ENCODE peak calls at places on chromosomes 11 and 22, in seven cellular contexts. One of them, this sample, is unnamed.

GRCh38 chr22:22887621-22888503 is at the start of gene IGLL5:
- DNase-seq in IMR-90: no peak
- DNase-seq in H1: no peak
- DNase-seq in trophoblast cell: no peak
- DNase-seq in mesenchymal stem cell: no peak
- DNase-seq in mesendoderm: no peak
- DNase-seq in neuronal stem cell: no peak
- DNase-seq in this sample: no peak

GRCh38 chr11:70263363-70263762 is 7.1 kb upstream of the PPFIA1 start:
- DNase-seq in H1: no peak
- DNase-seq in trophoblast cell: no peak
- DNase-seq in IMR-90: no peak
- DNase-seq in neuronal stem cell: no peak
- DNase-seq in mesenchymal stem cell: no peak
- DNase-seq in mesendoderm: no peak
- DNase-seq in this sample: no peak

GRCh38 chr22:40400173-40400572 is 29.8 kb downstream of the SGSM3 start:
- DNase-seq in neuronal stem cell: no peak
- DNase-seq in mesenchymal stem cell: no peak
- DNase-seq in trophoblast cell: no peak
- DNase-seq in H1: no peak
- DNase-seq in mesendoderm: no peak
- DNase-seq in IMR-90: no peak
- DNase-seq in this sample: no peak

GRCh38 chr11:13644997-13645667 is 23.3 kb upstream of the FAR1 start:
- DNase-seq in mesenchymal stem cell: no peak
- DNase-seq in trophoblast cell: peak
- DNase-seq in IMR-90: no peak
- DNase-seq in mesendoderm: no peak
- DNase-seq in neuronal stem cell: no peak
- DNase-seq in H1: no peak
- DNase-seq in this sample: no peak

GRCh38 chr22:18088825-18089568 is 11.2 kb downstream of the PEX26 start:
- DNase-seq in IMR-90: no peak
- DNase-seq in trophoblast cell: no peak
- DNase-seq in neuronal stem cell: no peak
- DNase-seq in mesendoderm: no peak
- DNase-seq in H1: no peak
- DNase-seq in mesenchymal stem cell: no peak
- DNase-seq in this sample: no peak

GRCh38 chr11:70730411-70730810 is 332.1 kb downstream of the CTTN start:
- DNase-seq in trophoblast cell: no peak
- DNase-seq in neuronal stem cell: no peak
- DNase-seq in mesenchymal stem cell: no peak
- DNase-seq in IMR-90: no peak
- DNase-seq in mesendoderm: no peak
- DNase-seq in H1: no peak
- DNase-seq in this sample: no peak

GRCh38 chr11:57937431-57937830 is 86.2 kb upstream of the OR9Q1 start:
- DNase-seq in IMR-90: no peak
- DNase-seq in mesenchymal stem cell: no peak
- DNase-seq in H1: no peak
- DNase-seq in trophoblast cell: no peak
- DNase-seq in neuronal stem cell: no peak
- DNase-seq in mesendoderm: no peak
- DNase-seq in this sample: no peak

GRCh38 chr11:74011360-74012071 is 2.6 kb upstream of the UCP3 start:
- DNase-seq in trophoblast cell: no peak
- DNase-seq in mesendoderm: no peak
- DNase-seq in neuronal stem cell: no peak
- DNase-seq in IMR-90: peak
- DNase-seq in H1: no peak
- DNase-seq in mesenchymal stem cell: peak
- DNase-seq in this sample: no peak

GRCh38 chr11:121571466-121571865 is 118.7 kb upstream of the SORL1-AS1 start:
- DNase-seq in IMR-90: no peak
- DNase-seq in mesendoderm: no peak
- DNase-seq in trophoblast cell: no peak
- DNase-seq in neuronal stem cell: no peak
- DNase-seq in H1: no peak
- DNase-seq in mesenchymal stem cell: no peak
- DNase-seq in this sample: no peak

GRCh38 chr22:17664414-17665045 is 26.0 kb downstream of the BCL2L13 start:
- DNase-seq in neuronal stem cell: no peak
- DNase-seq in IMR-90: no peak
- DNase-seq in mesendoderm: no peak
- DNase-seq in trophoblast cell: no peak
- DNase-seq in H1: no peak
- DNase-seq in mesenchymal stem cell: no peak
- DNase-seq in this sample: no peak

GRCh38 chr22:30868663-30869385 is 99.8 kb downstream of the MORC2 start:
- DNase-seq in mesendoderm: no peak
- DNase-seq in H1: no peak
- DNase-seq in IMR-90: peak
- DNase-seq in neuronal stem cell: no peak
- DNase-seq in mesenchymal stem cell: no peak
- DNase-seq in trophoblast cell: no peak
- DNase-seq in this sample: no peak

GRCh38 chr11:9001736-9002135 is 2.1 kb downstream of the NRIP3 start:
- DNase-seq in mesendoderm: peak
- DNase-seq in IMR-90: peak
- DNase-seq in neuronal stem cell: no peak
- DNase-seq in trophoblast cell: peak
- DNase-seq in mesenchymal stem cell: peak
- DNase-seq in H1: no peak
- DNase-seq in this sample: no peak

GRCh38 chr22:17112491-17113042 is 8.6 kb downstream of the TMEM121B start:
- DNase-seq in IMR-90: no peak
- DNase-seq in mesendoderm: no peak
- DNase-seq in neuronal stem cell: no peak
- DNase-seq in trophoblast cell: no peak
- DNase-seq in H1: no peak
- DNase-seq in mesenchymal stem cell: no peak
- DNase-seq in this sample: no peak

GRCh38 chr22:20244744-20245576 is 23.2 kb downstream of the RTN4R start:
- DNase-seq in neuronal stem cell: no peak
- DNase-seq in IMR-90: no peak
- DNase-seq in trophoblast cell: no peak
- DNase-seq in H1: no peak
- DNase-seq in mesendoderm: no peak
- DNase-seq in mesenchymal stem cell: no peak
- DNase-seq in this sample: no peak

DNA sequence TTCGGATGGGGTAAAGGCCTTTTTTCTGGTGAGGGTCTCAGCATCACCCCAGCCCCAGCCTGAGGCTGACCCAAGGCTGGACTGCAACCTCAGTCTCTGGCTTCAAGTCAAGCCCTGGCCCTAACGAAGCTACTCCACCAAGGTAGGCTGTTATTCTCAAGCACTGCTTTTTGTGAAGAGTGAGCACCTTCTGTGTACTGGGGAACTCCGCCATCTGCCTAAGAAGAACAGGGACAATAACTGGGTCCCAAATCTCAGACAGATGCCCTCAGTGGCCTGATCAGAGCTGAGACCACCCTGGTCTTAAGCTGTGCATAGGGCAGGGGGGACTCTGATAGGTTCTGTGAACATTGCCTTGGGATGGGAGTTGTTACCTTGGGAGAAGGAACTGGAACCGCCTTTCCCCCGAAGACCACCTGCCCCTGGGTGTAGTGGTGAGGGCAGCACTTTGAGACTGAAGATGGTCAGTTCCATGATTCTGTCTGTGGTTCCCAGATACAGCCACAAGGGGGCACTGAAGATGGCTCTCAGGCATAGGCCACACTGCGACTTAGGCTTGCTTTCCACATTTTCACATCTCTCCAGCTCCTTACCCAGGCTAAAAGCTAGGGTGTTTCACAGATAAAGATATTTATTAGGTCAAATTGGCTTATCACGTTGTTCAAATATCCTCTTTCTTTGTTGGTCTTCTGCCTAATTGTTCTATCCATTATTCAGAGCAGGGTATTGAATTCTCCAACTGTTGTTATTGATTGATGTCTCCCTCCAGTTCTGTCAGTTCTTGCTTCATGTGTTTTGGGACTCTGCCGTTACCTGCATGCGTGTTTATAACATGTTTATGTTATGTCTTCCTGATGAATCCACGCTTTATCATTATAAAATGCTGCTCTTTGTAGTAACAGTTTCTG is 11.8 kb upstream of the UVRAG start:
- DNase-seq in trophoblast cell: peak
- DNase-seq in IMR-90: peak
- DNase-seq in neuronal stem cell: peak
- DNase-seq in mesendoderm: peak
- DNase-seq in mesenchymal stem cell: peak
- DNase-seq in H1: peak
- DNase-seq in this sample: peak
- H2BK5ac ChIP-seq in trophoblast cell: no peak
- H2BK5ac ChIP-seq in IMR-90: no peak
- H2BK5ac ChIP-seq in neuronal stem cell: no peak
- H2BK5ac ChIP-seq in mesendoderm: no peak
- H2BK5ac ChIP-seq in mesenchymal stem cell: no peak
- H2BK5ac ChIP-seq in H1: no peak
- H2BK5ac ChIP-seq in this sample: no peak

DNA sequence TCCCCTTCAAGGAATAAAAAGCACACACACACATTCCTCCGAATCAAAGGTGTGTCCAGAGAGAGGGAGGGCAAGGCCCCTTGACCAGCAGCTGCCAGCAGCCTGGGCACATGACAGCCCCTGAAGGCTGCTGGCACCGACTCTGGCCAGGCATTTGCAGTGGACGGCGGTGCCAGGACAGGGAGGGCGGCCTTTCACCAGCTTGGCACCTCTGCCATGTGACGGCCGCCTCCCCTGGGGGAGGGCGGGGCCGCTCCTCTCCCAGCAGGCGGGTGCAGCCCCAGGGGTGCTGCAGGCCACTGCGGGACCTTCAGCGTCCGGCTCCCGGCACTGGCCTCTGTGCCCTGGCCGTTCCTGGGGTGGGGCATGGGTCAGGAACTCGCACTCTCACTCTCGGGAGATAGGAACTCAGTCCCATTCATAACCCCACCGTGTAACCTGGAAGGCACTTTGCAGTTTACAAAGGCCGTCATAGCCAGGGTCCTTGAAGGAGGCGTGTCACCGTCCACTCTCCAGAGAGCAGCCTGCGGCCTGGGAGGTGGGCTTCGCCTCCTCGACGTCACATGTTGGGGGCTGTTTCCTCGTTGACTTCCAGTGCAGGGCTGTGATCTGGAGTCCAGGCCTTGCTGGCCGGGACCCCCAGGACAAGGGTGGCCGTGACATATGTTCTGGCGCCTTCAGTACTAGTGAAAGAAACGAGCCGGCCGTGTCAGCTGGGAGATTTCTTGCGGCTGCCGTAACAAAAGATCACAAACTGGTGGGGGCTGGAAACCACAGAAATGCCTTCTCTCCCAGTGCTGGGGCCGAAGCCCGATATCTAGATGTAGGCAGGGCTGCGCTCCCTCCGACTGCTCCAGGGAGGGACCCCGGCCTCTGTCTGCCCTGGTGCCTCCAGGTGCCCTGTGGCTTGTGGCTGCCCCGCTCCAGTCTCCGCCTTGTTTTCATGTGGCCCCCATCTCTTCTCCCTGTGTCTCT is 39.9 kb upstream of the SMIM38 start:
- DNase-seq in neuronal stem cell: no peak
- DNase-seq in H1: no peak
- DNase-seq in mesendoderm: no peak
- DNase-seq in trophoblast cell: no peak
- DNase-seq in IMR-90: no peak
- DNase-seq in mesenchymal stem cell: no peak
- DNase-seq in this sample: no peak
- H2BK5ac ChIP-seq in neuronal stem cell: no peak
- H2BK5ac ChIP-seq in H1: no peak
- H2BK5ac ChIP-seq in mesendoderm: no peak
- H2BK5ac ChIP-seq in trophoblast cell: no peak
- H2BK5ac ChIP-seq in IMR-90: peak
- H2BK5ac ChIP-seq in mesenchymal stem cell: no peak
- H2BK5ac ChIP-seq in this sample: no peak

DNA sequence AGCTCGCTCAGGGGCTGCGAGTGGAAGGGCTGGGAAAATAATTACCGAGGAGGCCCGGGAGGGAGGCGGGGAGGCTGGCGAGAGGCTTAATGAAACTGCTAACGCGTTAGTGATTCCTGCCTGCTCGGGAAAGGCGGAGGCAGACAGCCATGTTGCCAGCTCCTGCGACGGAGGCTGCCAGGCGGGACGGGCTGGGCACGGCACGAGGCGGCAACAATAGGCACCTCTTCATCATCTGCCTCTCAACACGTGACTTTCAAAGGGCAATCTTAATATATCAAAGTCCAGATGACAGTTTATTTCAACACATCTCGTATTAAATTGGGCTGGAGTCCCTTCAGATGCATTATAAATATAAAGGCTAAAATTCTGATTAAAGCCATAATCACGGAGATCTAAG is 68.0 kb upstream of the TCF20 start:
- DNase-seq in mesendoderm: no peak
- DNase-seq in neuronal stem cell: no peak
- DNase-seq in trophoblast cell: no peak
- DNase-seq in H1: no peak
- DNase-seq in IMR-90: no peak
- DNase-seq in mesenchymal stem cell: no peak
- DNase-seq in this sample: no peak
- H2BK5ac ChIP-seq in mesendoderm: no peak
- H2BK5ac ChIP-seq in neuronal stem cell: no peak
- H2BK5ac ChIP-seq in trophoblast cell: no peak
- H2BK5ac ChIP-seq in H1: no peak
- H2BK5ac ChIP-seq in IMR-90: no peak
- H2BK5ac ChIP-seq in mesenchymal stem cell: no peak
- H2BK5ac ChIP-seq in this sample: no peak

GRCh38 chr22:39303358-39303757 is 16.1 kb downstream of the RPL3 start:
- DNase-seq in neuronal stem cell: no peak
- DNase-seq in H1: no peak
- DNase-seq in mesendoderm: no peak
- DNase-seq in trophoblast cell: no peak
- DNase-seq in mesenchymal stem cell: no peak
- DNase-seq in IMR-90: no peak
- DNase-seq in this sample: no peak
- H2BK5ac ChIP-seq in neuronal stem cell: no peak
- H2BK5ac ChIP-seq in H1: no peak
- H2BK5ac ChIP-seq in mesendoderm: no peak
- H2BK5ac ChIP-seq in trophoblast cell: no peak
- H2BK5ac ChIP-seq in mesenchymal stem cell: no peak
- H2BK5ac ChIP-seq in IMR-90: no peak
- H2BK5ac ChIP-seq in this sample: no peak

This sample was measured in H9.